ENCODE peak calls at places on chromosomes 1 and 21, in six cellular contexts. C is CD8-positive, alpha-beta memory T cell; O is suprapubic skin; V is cardiac muscle cell; Q is kidney; Y is AG09309. X is an unnamed sample.

GRCh38 chr1:98700228-98700627 is 38.7 kb downstream of the SNX7 start:
- DNase-seq in C (no peak), O (no peak), V (no peak), Q (no peak), Y (no peak), X (no peak)

GRCh38 chr1:222331340-222331739 is 216.6 kb downstream of the HHIPL2 start:
- DNase-seq in C (no peak), O (no peak), V (peak), Q (no peak), Y (peak), X (no peak)

GRCh38 chr1:94096797-94097549 is 24.0 kb downstream of the ABCA4 start:
- DNase-seq in C (no peak), O (no peak), V (peak), Q (no peak), Y (no peak), X (no peak)

GRCh38 chr1:12548279-12549105 is 69.5 kb downstream of the DHRS3 start:
- DNase-seq in C (no peak), O (no peak), V (no peak), Q (peak), Y (no peak), X (no peak)

GRCh38 chr1:228463559-228464455 is 23.4 kb upstream of the RNF187 start:
- DNase-seq in C (peak), O (no peak), V (peak), Q (peak), Y (no peak), X (no peak)

GRCh38 chr1:54499097-54500029 is 48.7 kb upstream of the ACOT11 start:
- DNase-seq in C (no peak), O (no peak), V (peak), Q (peak), Y (no peak), X (no peak)

GRCh38 chr1:191963781-191964455 is 194.3 kb upstream of the RGS18 start:
- DNase-seq in C (no peak), O (no peak), V (peak), Q (no peak), Y (no peak), X (no peak)

GRCh38 chr1:76843821-76844448 is 23.3 kb upstream of the ST6GALNAC5 start:
- DNase-seq in C (no peak), O (no peak), V (no peak), Q (no peak), Y (no peak), X (no peak)

GRCh38 chr1:25476186-25477097 is 45.7 kb downstream of the MACO1 start:
- DNase-seq in C (no peak), O (no peak), V (no peak), Q (no peak), Y (no peak), X (no peak)

GRCh38 chr1:167043752-167044488 is 46.3 kb downstream of the GPA33 start:
- DNase-seq in C (peak), O (no peak), V (peak), Q (peak), Y (no peak), X (no peak)
- H3K4me3 ChIP-seq in C (peak), O (peak), V (no peak), Q (peak), Y (no peak), X (peak)

GRCh38 chr1:9716404-9717192 is 65.1 kb downstream of the PIK3CD start:
- DNase-seq in C (no peak), O (no peak), V (no peak), Q (no peak), Y (no peak), X (no peak)
- H3K4me3 ChIP-seq in C (peak), O (peak), V (no peak), Q (peak), Y (no peak), X (no peak)

DNA sequence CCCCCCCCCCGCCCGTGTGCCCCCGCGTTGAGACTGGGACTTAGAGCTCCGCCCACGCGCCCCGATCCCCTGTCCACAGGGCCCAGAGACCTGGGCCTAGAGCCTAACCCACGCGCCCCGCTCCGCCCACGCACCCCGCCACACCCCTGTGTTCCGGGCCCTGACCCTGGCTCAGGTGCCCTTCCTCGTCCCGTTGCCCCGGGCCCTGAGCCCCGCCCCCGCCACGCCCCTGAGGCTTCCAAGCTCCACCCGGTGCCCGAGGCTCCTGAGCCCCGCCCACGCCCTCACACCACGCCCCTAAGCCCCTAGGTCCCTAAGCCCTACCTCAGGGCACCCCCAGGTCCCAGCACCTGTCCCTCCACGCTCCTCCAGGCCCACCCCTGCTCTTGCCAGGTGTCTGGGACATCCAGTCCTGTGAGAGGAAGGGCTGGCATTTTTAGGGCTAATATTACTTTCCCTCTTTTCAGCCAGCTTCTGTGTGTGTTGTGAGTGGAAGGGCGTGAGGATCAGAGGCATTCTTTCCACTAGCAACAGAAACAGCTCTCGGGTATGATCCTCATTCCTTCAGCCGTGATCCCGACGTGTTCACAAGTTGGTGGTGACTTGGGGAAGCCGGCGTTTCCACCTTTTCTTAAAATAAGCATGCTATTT is 614 bp upstream of the GPR157 start:
- DNase-seq in C (peak), O (peak), V (peak), Q (peak), Y (no peak), X (no peak)
- H3K4me3 ChIP-seq in C (peak), O (peak), V (peak), Q (peak), Y (peak), X (peak)

DNA sequence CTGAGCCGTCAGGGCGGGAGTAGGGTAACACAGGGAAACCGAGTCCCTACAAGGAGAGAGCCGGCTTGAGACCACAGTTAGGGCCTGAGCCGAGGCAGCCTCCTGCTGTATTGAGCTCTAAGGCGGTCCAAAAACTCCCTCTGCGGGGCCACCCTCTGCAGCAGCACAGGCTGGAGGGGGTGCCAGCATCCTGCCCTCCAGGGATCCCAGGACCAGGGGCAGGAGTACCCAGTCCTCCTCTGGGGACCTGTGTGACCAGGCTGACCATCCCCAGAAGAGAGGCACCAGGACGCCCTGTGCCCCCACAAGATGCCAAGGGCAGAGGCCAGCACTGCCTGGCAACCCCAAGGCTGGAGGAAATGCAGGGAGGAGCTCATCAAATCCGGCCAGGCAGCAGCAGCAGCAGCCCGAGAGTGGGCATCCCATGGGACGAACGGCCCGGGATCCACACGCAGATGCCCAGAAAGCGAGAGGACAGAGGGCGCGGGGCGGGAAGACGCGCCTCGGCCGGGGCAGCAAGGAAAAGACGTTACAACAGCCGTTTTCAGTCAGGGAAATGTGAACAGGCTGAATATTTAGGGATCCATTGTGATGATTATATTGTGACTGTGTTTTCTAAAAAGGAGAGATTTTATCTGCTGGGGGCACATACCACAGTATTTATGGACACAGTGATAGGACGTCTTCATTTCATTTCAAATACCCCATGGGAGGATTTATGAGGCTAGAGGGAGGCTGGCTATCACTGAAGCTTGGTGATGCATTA is 57.1 kb upstream of the COL18A1 start:
- DNase-seq in C (no peak), O (no peak), V (no peak), Q (peak), Y (no peak), X (no peak)
- H3K4me3 ChIP-seq in C (no peak), O (no peak), V (no peak), Q (no peak), Y (no peak), X (no peak)

DNA sequence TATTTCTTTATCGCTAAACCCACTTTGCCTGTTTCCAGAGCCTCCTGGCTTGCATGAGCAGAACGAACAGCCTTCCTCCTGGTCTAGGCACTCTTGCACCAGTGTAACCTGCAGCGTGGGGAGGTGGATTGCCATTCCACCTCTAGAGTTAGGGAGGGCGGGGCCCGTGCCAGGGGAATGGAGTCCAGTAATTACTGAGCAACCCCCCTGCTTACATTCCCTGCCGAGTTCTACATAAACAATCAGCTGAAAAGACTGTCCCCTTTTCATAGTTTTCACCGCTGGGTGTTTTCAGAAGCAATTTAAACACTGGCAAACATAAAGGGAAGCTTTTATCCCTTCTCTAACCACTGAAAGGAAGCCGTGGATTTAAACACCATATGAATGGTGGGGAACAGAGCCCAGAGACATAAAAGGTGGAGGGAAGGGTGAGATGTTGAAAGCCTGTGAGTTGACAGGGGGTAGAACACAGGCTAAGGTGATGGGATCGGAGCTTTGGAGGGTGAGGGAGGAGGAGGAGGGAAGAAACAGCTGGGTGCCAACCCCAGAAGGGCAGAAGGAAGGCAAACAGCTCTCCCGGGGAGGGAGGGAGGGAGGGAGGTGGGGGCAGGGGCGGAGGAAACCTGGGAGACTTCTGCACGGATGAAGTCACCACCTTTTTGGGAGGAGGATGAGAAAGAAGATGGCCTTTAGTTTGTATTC is 68.0 kb upstream of the WDR26 start:
- DNase-seq in C (no peak), O (no peak), V (peak), Q (no peak), Y (no peak), X (no peak)
- H3K4me3 ChIP-seq in C (no peak), O (peak), V (no peak), Q (no peak), Y (no peak), X (peak)

GRCh38 chr1:1920057-1920607 is 1.1 kb upstream of the TMEM52 start:
- DNase-seq in C (no peak), O (no peak), V (no peak), Q (no peak), Y (no peak), X (no peak)
- H3K4me3 ChIP-seq in C (no peak), O (peak), V (no peak), Q (no peak), Y (no peak), X (peak)

GRCh38 chr21:36694593-36695282 is 4.2 kb upstream of the SIM2 start:
- DNase-seq in C (no peak), O (no peak), V (no peak), Q (no peak), Y (no peak), X (no peak)
- H3K4me3 ChIP-seq in C (no peak), O (no peak), V (no peak), Q (peak), Y (no peak), X (no peak)

GRCh38 chr1:183610053-183610452 is 19.8 kb upstream of the NCF2 start:
- DNase-seq in C (no peak), O (no peak), V (no peak), Q (no peak), Y (no peak), X (no peak)

GRCh38 chr1:183605904-183606303 is 15.6 kb upstream of the NCF2 start:
- DNase-seq in C (no peak), O (no peak), V (no peak), Q (no peak), Y (no peak), X (no peak)

GRCh38 chr1:183609313-183609712 is 19.1 kb upstream of the NCF2 start:
- DNase-seq in C (no peak), O (no peak), V (peak), Q (no peak), Y (peak), X (no peak)

GRCh38 chr1:183604811-183605210 is 14.6 kb upstream of the NCF2 start:
- DNase-seq in C (no peak), O (no peak), V (no peak), Q (no peak), Y (no peak), X (no peak)

GRCh38 chr1:183607322-183607980 is 17.2 kb upstream of the NCF2 start:
- DNase-seq in C (no peak), O (no peak), V (no peak), Q (no peak), Y (no peak), X (no peak)
- H3K4me3 ChIP-seq in C (no peak), O (no peak), V (no peak), Q (no peak), Y (no peak), X (no peak)

X was measured in SK-N-MC.